ENCODE peak calls at places on chromosomes 3 and 15, in five cellular contexts. C is neuronal stem cell, E is IMR-90, K is mesenchymal stem cell, F is H1. O is an unnamed sample.

GRCh38 chr3:64691051-64691450 is 3.3 kb upstream of the ADAMTS9 start:
- DNase-seq in C (no peak), E (peak), F (no peak), K (peak), O (peak)

GRCh38 chr15:56040081-56041035 is 46.9 kb upstream of the NEDD4 start:
- DNase-seq in K (peak), F (peak), E (peak), C (peak), O (peak)

GRCh38 chr3:32391643-32392529 is at the start of gene CMTM7:
- DNase-seq in K (peak), C (peak), F (no peak), E (peak), O (peak)

GRCh38 chr3:150830094-150830681 is 67.2 kb upstream of the SIAH2 start:
- DNase-seq in E (no peak), C (no peak), F (no peak), K (peak), O (peak)

GRCh38 chr3:77320514-77320913 is 280.6 kb downstream of the ROBO2 start:
- DNase-seq in F (no peak), C (peak), E (peak), K (peak), O (no peak)

GRCh38 chr3:50264389-50264963 is 4.5 kb upstream of the SEMA3B start:
- DNase-seq in K (peak), E (peak), F (peak), C (peak), O (peak)

GRCh38 chr3:194135806-194136518 is at the start of gene HES1:
- DNase-seq in E (peak), C (peak), F (peak), K (peak), O (peak)

GRCh38 chr3:166362698-166363097 is 525.5 kb upstream of the BCHE start:
- DNase-seq in E (no peak), K (no peak), C (no peak), F (no peak), O (no peak)

GRCh38 chr3:152073267-152073666 is 195.5 kb upstream of the MBNL1 start:
- DNase-seq in K (no peak), C (no peak), E (peak), F (no peak), O (no peak)

GRCh38 chr3:50674349-50675178 is at the start of gene DOCK3:
- DNase-seq in F (no peak), C (peak), K (peak), E (peak), O (peak)

GRCh38 chr3:46848271-46849097 is 14.8 kb downstream of the MYL3 start:
- DNase-seq in K (peak), F (no peak), E (peak), C (no peak), O (peak)

GRCh38 chr15:34437687-34438086 is at the start of gene GOLGA8A:
- DNase-seq in K (peak), E (peak), C (peak), F (peak), O (peak)

GRCh38 chr15:100107151-100107550 is 234.6 kb downstream of the ADAMTS17 start:
- DNase-seq in C (no peak), E (no peak), F (no peak), K (no peak), O (no peak)

GRCh38 chr3:168884353-168884903 is 779.1 kb downstream of the MECOM start:
- DNase-seq in K (peak), F (no peak), C (no peak), E (peak), O (no peak)

GRCh38 chr3:40848411-40848810 is 323.7 kb downstream of the ZNF621 start:
- DNase-seq in E (no peak), K (no peak), C (no peak), F (no peak), O (no peak)
- H3K14ac ChIP-seq in E (no peak), K (no peak), C (no peak), F (no peak), O (no peak)

GRCh38 chr3:53189276-53189675 is 28.3 kb downstream of the PRKCD start:
- DNase-seq in E (no peak), C (no peak), K (no peak), F (no peak), O (no peak)
- H3K27ac ChIP-seq in E (no peak), C (no peak), K (no peak), F (no peak), O (no peak)

GRCh38 chr3:9428411-9428810 is 31.0 kb downstream of the SETD5 start:
- DNase-seq in E (no peak), F (no peak), K (no peak), C (no peak), O (no peak)

GRCh38 chr3:9420850-9421549 is 23.6 kb downstream of the SETD5 start:
- DNase-seq in C (no peak), K (peak), E (peak), F (no peak), O (no peak)

DNA sequence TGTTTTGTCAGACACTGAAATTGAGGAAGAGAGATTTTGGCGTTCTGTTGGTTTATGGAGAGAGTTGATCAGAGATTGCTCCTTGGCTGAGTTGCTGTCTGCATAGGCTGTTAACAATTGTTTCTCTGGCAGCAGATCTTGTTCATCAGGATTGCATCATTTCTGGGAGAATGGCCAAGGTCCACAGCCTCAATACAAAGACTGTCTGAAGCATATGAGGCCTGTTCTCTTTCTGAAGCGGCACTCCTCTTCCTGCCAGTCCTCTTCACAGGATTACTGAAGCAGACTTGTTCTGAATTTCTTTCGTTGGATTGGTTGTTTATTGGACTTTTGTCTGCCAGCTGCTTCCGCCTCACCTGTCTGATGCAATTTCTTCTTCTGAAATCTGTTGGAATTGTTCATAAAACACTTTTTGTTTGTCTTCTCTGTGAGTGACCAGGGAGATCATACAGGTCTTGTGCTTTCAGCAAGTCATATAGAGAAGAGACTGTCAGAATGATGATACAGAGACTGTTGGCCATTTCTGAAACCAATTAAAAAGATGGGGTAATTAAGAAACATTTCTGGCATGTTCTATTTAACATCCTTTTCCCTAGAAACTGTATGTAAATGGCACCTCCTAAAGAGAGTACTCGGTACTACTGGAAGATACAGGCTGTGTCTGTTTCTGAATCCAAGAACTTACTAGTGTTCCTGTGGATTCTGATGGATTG is 25.5 kb downstream of the SETD5 start:
- DNase-seq in K (peak), C (peak), E (peak), F (no peak), O (peak)
- H3K4me3 ChIP-seq in K (peak), C (no peak), E (no peak), F (peak), O (no peak)

GRCh38 chr3:65953881-65954733 is 84.6 kb downstream of the MAGI1 start:
- DNase-seq in C (no peak), K (no peak), F (no peak), E (no peak), O (no peak)

GRCh38 chr3:65955792-65956477 is 82.8 kb downstream of the MAGI1 start:
- DNase-seq in C (no peak), K (peak), F (no peak), E (peak), O (peak)

GRCh38 chr3:65952842-65953241 is 85.9 kb downstream of the MAGI1 start:
- DNase-seq in K (no peak), C (no peak), E (no peak), F (no peak), O (no peak)

GRCh38 chr3:65951836-65952505 is 86.7 kb downstream of the MAGI1 start:
- DNase-seq in K (peak), F (no peak), C (no peak), E (peak), O (peak)

DNA sequence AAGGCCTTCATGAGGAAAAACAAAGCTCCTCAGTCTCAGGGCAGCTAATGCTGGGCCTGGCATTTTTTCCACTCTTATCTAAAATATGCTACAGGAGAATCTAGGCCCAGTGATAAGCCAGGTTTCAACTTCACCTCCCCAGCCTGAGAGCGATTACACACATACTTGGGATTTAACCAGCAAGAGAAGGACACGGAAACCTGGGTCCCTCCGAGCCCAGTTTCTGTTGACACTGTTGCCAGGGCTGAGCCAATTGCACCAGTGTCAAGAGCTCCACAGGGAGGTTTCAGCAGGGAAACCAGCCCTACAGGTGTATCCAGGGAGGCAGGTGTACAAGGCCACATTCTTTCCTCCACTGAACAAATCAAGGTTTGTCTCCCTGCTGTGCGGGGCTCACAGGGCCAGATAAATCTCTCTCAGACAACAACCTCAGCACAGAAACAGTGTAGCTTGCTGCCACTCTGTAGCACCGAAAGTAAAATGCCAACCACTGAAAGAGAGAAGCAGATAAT is 85.4 kb downstream of the MAGI1 start:
- DNase-seq in K (no peak), E (no peak), F (peak), C (no peak), O (peak)
- H3K14ac ChIP-seq in K (no peak), E (peak), F (no peak), C (no peak), O (no peak)

O was measured in trophoblast cell.